ENCODE peak calls at places on chromosome 7, in four cellular contexts. F, Q, B and X are unnamed samples.

GRCh38 chr7:20141666-20142065 is 75.5 kb downstream of the MACC1 start:
- DNase-seq in F (no peak), Q (no peak), B (peak), X (no peak)

GRCh38 chr7:87574630-87575029 is 26.1 kb downstream of the ABCB1 start:
- DNase-seq in F (no peak), Q (no peak), B (peak), X (no peak)

GRCh38 chr7:45721949-45722598 is 147.9 kb downstream of the ADCY1 start:
- DNase-seq in F (no peak), Q (no peak), B (no peak), X (no peak)

GRCh38 chr7:28237368-28237767 is 56.8 kb upstream of the JAZF1 start:
- DNase-seq in F (no peak), Q (no peak), B (no peak), X (no peak)

GRCh38 chr7:155597753-155598140 is 46.7 kb upstream of the RBM33 start:
- DNase-seq in F (no peak), Q (no peak), B (no peak), X (no peak)

GRCh38 chr7:154171422-154171821 is 119.2 kb downstream of the DPP6 start:
- DNase-seq in F (no peak), Q (no peak), B (no peak), X (no peak)

GRCh38 chr7:43758861-43759683 is 592 bp downstream of the BLVRA start:
- DNase-seq in F (peak), Q (peak), B (peak), X (no peak)

GRCh38 chr7:82805527-82805960 is 357.1 kb downstream of the PCLO start:
- DNase-seq in F (no peak), Q (no peak), B (no peak), X (peak)

GRCh38 chr7:36755484-36755883 is 31.2 kb upstream of the AOAH start:
- DNase-seq in F (no peak), Q (no peak), B (no peak), X (no peak)

DNA sequence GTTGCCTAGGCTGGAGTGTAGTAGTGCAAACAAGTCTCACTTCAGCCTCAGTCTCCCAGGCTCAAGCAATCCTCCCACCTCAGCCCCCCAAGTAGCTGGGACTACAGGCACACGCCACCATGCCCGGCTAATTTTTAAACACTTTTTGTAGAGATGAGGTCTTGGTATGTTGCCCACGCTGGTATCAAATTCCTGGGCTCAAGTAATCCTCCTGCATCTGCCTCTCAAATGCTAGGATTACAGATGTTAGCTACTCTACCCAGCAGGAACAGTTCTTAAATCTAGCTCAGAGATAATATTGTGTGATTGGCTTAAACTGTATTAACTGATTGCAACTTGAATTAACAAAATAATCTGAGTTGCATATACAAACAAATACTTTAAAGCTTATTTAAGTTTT is 82.9 kb downstream of the CDK14 start:
- DNase-seq in F (no peak), Q (no peak), B (no peak), X (no peak)
- TF ChIP-seq CTCF in F (no peak), Q (no peak), B (no peak), X (no peak)

GRCh38 chr7:139641337-139641992 is 118.0 kb downstream of the CLEC2L start:
- DNase-seq in F (no peak), Q (no peak), B (no peak), X (no peak)
- TF ChIP-seq CTCF in F (no peak), Q (no peak), B (no peak), X (no peak)

GRCh38 chr7:1640376-1641172 is 29.5 kb upstream of the ELFN1 start:
- DNase-seq in F (no peak), Q (no peak), B (no peak), X (no peak)
- TF ChIP-seq CTCF in F (no peak), Q (no peak), B (peak), X (peak)

GRCh38 chr7:94509879-94510581 is 421 bp downstream of the CASD1 start:
- DNase-seq in F (peak), Q (peak), B (peak), X (no peak)
- TF ChIP-seq CTCF in F (peak), Q (peak), B (peak), X (peak)

GRCh38 chr7:128859232-128860157 is 3.2 kb upstream of the ATP6V1F start:
- DNase-seq in F (no peak), Q (no peak), B (no peak), X (no peak)

GRCh38 chr7:128862571-128863432 is at the start of gene ATP6V1F:
- DNase-seq in F (peak), Q (peak), B (peak), X (peak)

GRCh38 chr7:128858380-128859231 is 4.0 kb upstream of the ATP6V1F start:
- DNase-seq in F (no peak), Q (no peak), B (no peak), X (no peak)

GRCh38 chr7:128861957-128862570 is 592 bp upstream of the ATP6V1F start:
- DNase-seq in F (no peak), Q (no peak), B (no peak), X (no peak)

GRCh38 chr7:128860158-128861073 is 2.2 kb upstream of the ATP6V1F start:
- DNase-seq in F (no peak), Q (no peak), B (no peak), X (no peak)
- TF ChIP-seq CTCF in F (peak), Q (no peak), B (no peak), X (peak)

GRCh38 chr7:26078437-26079362 is 73.3 kb upstream of the NFE2L3 start:
- DNase-seq in F (peak), Q (no peak), B (peak), X (no peak)
- TF ChIP-seq CTCF in F (peak), Q (peak), B (peak), X (peak)

GRCh38 chr7:151568951-151569652 is 49.4 kb upstream of the RHEB start:
- DNase-seq in F (no peak), Q (no peak), B (no peak), X (no peak)

GRCh38 chr7:151572136-151572535 is 52.4 kb upstream of the RHEB start:
- DNase-seq in F (no peak), Q (no peak), B (no peak), X (peak)

GRCh38 chr7:151566897-151567320 is 47.2 kb upstream of the RHEB start:
- DNase-seq in F (no peak), Q (no peak), B (peak), X (peak)

GRCh38 chr7:151571471-151571870 is 51.8 kb upstream of the RHEB start:
- DNase-seq in F (no peak), Q (no peak), B (no peak), X (no peak)

GRCh38 chr7:151570366-151570915 is 50.7 kb upstream of the RHEB start:
- DNase-seq in F (no peak), Q (no peak), B (no peak), X (no peak)
- TF ChIP-seq CTCF in F (peak), Q (peak), B (peak), X (peak)

GRCh38 chr7:83937930-83938329 is 256.7 kb downstream of the SEMA3A start:
- DNase-seq in F (no peak), Q (no peak), B (no peak), X (no peak)

GRCh38 chr7:83936056-83936703 is 258.4 kb downstream of the SEMA3A start:
- DNase-seq in F (no peak), Q (no peak), B (peak), X (peak)

GRCh38 chr7:83931968-83932367 is 262.6 kb downstream of the SEMA3A start:
- DNase-seq in F (no peak), Q (no peak), B (no peak), X (no peak)

GRCh38 chr7:83930262-83930661 is 264.3 kb downstream of the SEMA3A start:
- DNase-seq in F (no peak), Q (no peak), B (no peak), X (no peak)

GRCh38 chr7:83934118-83934734 is 260.4 kb downstream of the SEMA3A start:
- DNase-seq in F (no peak), Q (no peak), B (no peak), X (no peak)
- TF ChIP-seq CTCF in F (peak), Q (peak), B (peak), X (no peak)

GRCh38 chr7:17640730-17641377 is 299.4 kb downstream of the SNX13 start:
- DNase-seq in F (no peak), Q (no peak), B (peak), X (no peak)
- TF ChIP-seq CTCF in F (peak), Q (peak), B (peak), X (peak)

GRCh38 chr7:77439572-77439971 is 23.4 kb upstream of the GSAP start:
- DNase-seq in F (no peak), Q (peak), B (peak), X (no peak)
- TF ChIP-seq CTCF in F (no peak), Q (peak), B (peak), X (peak)